ENCODE peak calls at places on chromosomes 1 and 21, in five cellular contexts. G is lower leg skin, F is heart left ventricle, E is cardiac muscle cell, W is dorsolateral prefrontal cortex. Y is an unnamed sample.

GRCh38 chr1:184036517-184036949 is 995 bp downstream of the COLGALT2 start:
- DNase-seq in G (no peak), F (peak; percentile 77), E (peak; percentile 75), W (peak; percentile 65), Y (peak; percentile 84)

GRCh38 chr21:36656138-36656537 is 42.8 kb upstream of the SIM2 start:
- DNase-seq in G (no peak), F (no peak), E (no peak), W (no peak), Y (no peak)

GRCh38 chr1:183270541-183271141 is 84.6 kb downstream of the LAMC2 start:
- DNase-seq in G (peak; percentile 70), F (no peak), E (no peak), W (no peak), Y (no peak)

GRCh38 chr1:55547441-55547840 is 332.3 kb upstream of the USP24 start:
- DNase-seq in G (no peak), F (no peak), E (no peak), W (no peak), Y (no peak)

GRCh38 chr21:33230518-33231324 is 983 bp downstream of the IFNAR2 start:
- DNase-seq in G (peak; percentile 88), F (peak; percentile 78), E (peak; percentile 49), W (peak; percentile 56), Y (peak; percentile 85)

GRCh38 chr1:245687636-245688535 is 533.1 kb downstream of the KIF26B start:
- DNase-seq in G (peak; percentile 64), F (no peak), E (no peak), W (no peak), Y (no peak)

GRCh38 chr1:156898151-156898550 is 4.6 kb downstream of the PEAR1 start:
- DNase-seq in G (no peak), F (peak; percentile 87), E (no peak), W (no peak), Y (no peak)

GRCh38 chr1:160542303-160542945 is 19.4 kb upstream of the SLAMF6 start:
- DNase-seq in G (no peak), F (no peak), E (no peak), W (no peak), Y (no peak)

GRCh38 chr1:13930151-13930550 is 230.2 kb downstream of the PRDM2 start:
- DNase-seq in G (no peak), F (no peak), E (no peak), W (no peak), Y (peak; percentile 46)

GRCh38 chr1:166544036-166544435 is 295.2 kb upstream of the POGK start:
- DNase-seq in G (no peak), F (no peak), E (no peak), W (no peak), Y (no peak)

GRCh38 chr1:162213281-162213909 is 143.9 kb downstream of the NOS1AP start:
- DNase-seq in G (no peak), F (peak; percentile 69), E (peak; percentile 52), W (no peak), Y (no peak)

GRCh38 chr1:81252471-81253160 is 548.1 kb upstream of the ADGRL2 start:
- DNase-seq in G (no peak), F (no peak), E (no peak), W (no peak), Y (no peak)

GRCh38 chr1:235999259-235999925 is 65.5 kb downstream of the NID1 start:
- DNase-seq in G (no peak), F (no peak), E (no peak), W (no peak), Y (no peak)

GRCh38 chr1:201782353-201782752 is 46.6 kb upstream of the IPO9 start:
- DNase-seq in G (no peak), F (no peak), E (no peak), W (no peak), Y (no peak)

GRCh38 chr1:232463226-232463625 is 166.7 kb downstream of the SIPA1L2 start:
- DNase-seq in G (no peak), F (no peak), E (no peak), W (no peak), Y (no peak)

GRCh38 chr1:30085814-30086770 is 637.3 kb downstream of the MATN1 start:
- DNase-seq in G (no peak), F (peak; percentile 80), E (peak; percentile 83), W (no peak), Y (no peak)

GRCh38 chr1:5992814-5993552 is 758 bp upstream of the NPHP4 start:
- DNase-seq in G (no peak), F (peak; percentile 60), E (no peak), W (peak; percentile 45), Y (no peak)

GRCh38 chr1:236465959-236466303 is 57.9 kb upstream of the LGALS8 start:
- DNase-seq in G (no peak), F (no peak), E (no peak), W (no peak), Y (no peak)

GRCh38 chr1:97033949-97034348 is 312.4 kb downstream of the PTBP2 start:
- DNase-seq in G (no peak), F (no peak), E (no peak), W (no peak), Y (no peak)

GRCh38 chr21:28212056-28212455 is 780.6 kb downstream of the LTN1 start:
- DNase-seq in G (no peak), F (no peak), E (no peak), W (no peak), Y (no peak)

GRCh38 chr1:206891412-206891811 is 5.8 kb upstream of the IL24 start:
- DNase-seq in G (no peak), F (no peak), E (no peak), W (no peak), Y (no peak)

GRCh38 chr1:171116676-171117075 is 26.0 kb downstream of the FMO3 start:
- DNase-seq in G (no peak), F (no peak), E (no peak), W (no peak), Y (no peak)

GRCh38 chr1:221829327-221830011 is 87.6 kb upstream of the DUSP10 start:
- DNase-seq in G (no peak), F (no peak), E (no peak), W (no peak), Y (no peak)

GRCh38 chr1:52603680-52604501 is 1.7 kb downstream of the GPX7 start:
- DNase-seq in G (no peak), F (no peak), E (no peak), W (no peak), Y (no peak)

GRCh38 chr1:43206721-43207228 is 34.6 kb downstream of the CFAP57 start:
- DNase-seq in G (peak; percentile 82), F (no peak), E (peak; percentile 73), W (no peak), Y (no peak)

GRCh38 chr1:240491796-240492195 is 120.2 kb downstream of the GREM2 start:
- DNase-seq in G (no peak), F (no peak), E (no peak), W (no peak), Y (no peak)

GRCh38 chr21:15928686-15929085 is 198.9 kb downstream of the USP25 start:
- DNase-seq in G (no peak), F (no peak), E (no peak), W (no peak), Y (no peak)

DNA sequence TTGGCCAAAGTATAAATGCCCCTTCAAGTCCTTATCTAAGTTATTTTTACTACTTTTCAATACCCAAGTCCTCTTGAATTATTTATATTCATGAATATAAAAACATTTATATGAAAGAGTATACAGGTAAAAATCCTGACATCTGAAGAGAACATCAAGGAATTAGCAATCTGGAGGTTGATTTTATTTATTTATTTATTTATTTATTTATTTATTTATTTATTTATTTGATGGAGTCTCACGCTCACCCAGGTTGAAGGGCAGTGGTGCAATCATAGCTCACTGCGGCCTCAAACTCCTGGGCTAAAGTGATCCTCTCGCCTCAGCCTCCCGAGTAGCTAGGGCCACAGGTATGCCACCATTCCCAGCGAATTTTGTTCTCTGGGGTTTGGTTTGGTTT is 93.2 kb downstream of the ZZZ3 start:
- DNase-seq in G (no peak), F (no peak), E (no peak), W (no peak), Y (no peak)
- TF ChIP-seq CTCF in G (no peak), F (no peak), E (no peak), W (no peak), Y (no peak)

GRCh38 chr1:154627247-154628121 is 19.5 kb upstream of the ADAR start:
- DNase-seq in G (peak; percentile 97), F (peak; percentile 92), E (peak; percentile 89), W (peak; percentile 77), Y (peak; percentile 92)

GRCh38 chr1:154626456-154627246 is 18.7 kb upstream of the ADAR start:
- DNase-seq in G (no peak), F (no peak), E (peak; percentile 52), W (no peak), Y (no peak)

GRCh38 chr1:154623358-154623757 is 15.4 kb upstream of the ADAR start:
- DNase-seq in G (no peak), F (no peak), E (no peak), W (no peak), Y (no peak)

GRCh38 chr1:154622503-154623039 is 14.6 kb upstream of the ADAR start:
- DNase-seq in G (no peak), F (no peak), E (no peak), W (no peak), Y (no peak)

DNA sequence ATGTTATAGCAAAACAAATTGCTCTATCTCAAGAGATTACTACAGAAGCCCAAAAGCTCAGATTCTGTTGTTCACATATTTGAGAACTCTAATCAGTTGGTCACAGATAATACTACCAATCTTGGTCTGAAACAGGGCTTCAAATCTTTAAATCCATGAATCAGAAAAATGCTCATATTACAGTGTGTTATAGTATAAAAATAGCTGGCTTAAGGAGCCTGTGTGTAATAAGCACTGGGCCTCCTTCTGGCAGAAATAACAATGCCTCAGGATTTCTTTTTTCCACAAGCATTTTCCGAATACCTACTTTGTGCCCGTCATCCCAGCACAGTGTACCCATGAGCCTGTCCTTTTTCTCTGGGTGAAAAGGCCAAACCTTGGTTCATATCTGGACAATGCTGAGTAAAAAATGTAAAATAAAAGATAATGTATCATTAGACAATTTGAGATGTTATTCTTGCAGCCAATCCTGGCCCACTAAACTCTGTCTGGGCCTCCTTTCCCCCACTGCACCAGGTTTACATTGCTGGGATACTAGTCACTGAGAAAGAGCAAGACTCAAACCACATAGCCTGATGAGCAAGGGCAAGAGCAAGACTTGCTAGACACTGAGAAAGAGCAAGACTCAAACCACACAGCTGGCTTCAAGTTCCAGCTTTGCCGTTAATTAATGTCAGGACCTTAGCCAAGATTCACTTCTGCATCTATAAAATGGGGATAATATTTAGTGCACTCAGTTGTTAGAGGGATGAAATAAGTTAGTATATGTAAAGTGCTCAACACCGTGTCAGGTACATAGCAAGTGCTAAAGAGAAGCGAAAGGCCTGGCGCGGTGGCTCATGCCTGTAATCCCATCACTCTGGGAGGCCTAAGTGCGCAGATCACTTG is 17.0 kb upstream of the ADAR start:
- DNase-seq in G (no peak), F (no peak), E (no peak), W (no peak), Y (no peak)
- TF ChIP-seq CTCF in G (no peak), F (no peak), E (no peak), W (no peak), Y (no peak)

DNA sequence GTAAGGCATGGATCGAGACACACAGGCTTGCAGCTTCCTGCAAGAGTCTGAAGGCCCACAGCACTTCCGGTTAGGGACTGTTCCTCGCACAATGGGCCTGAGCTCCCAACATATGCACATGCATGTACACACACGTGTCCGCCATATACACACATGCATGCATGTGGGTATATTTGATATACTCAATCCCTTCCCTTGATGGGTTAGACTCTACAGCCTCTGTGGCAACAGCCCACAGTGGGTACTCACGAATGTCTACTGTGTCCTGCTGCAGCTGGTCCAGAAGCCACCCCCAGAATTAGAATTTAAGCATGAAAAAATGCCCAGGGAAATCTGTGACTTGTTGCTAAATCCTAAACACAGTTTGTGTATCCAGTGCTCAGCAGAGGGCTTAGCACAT is 9.9 kb downstream of the F3 start:
- DNase-seq in G (no peak), F (no peak), E (no peak), W (no peak), Y (no peak)
- TF ChIP-seq CTCF in G (no peak), F (no peak), E (no peak), W (no peak), Y (no peak)

GRCh38 chr1:203763505-203763904 is 1.5 kb upstream of the LAX1 start:
- DNase-seq in G (no peak), F (no peak), E (no peak), W (no peak), Y (no peak)
- TF ChIP-seq CTCF in G (no peak), F (no peak), E (no peak), W (no peak), Y (no peak)

Y was measured in osteocyte.